ENCODE peak calls at places on chromosomes 11 and 22, in four cellular contexts. C, Q, U and T are unnamed samples.

GRCh38 chr11:77127969-77128691 is at the start of gene MYO7A:
- DNase-seq in C (no peak), Q (no peak), U (peak), T (no peak)

GRCh38 chr11:122140535-122140934 is 24.5 kb upstream of the BLID start:
- DNase-seq in C (no peak), Q (peak), U (no peak), T (no peak)

GRCh38 chr11:117058761-117059233 is 39.4 kb downstream of the SIK3 start:
- DNase-seq in C (no peak), Q (peak), U (no peak), T (no peak)

GRCh38 chr22:45317551-45318167 is 7.9 kb downstream of the FAM118A start:
- DNase-seq in C (no peak), Q (no peak), U (peak), T (no peak)

GRCh38 chr11:57426439-57426753 is 525 bp downstream of the SLC43A3 start:
- DNase-seq in C (no peak), Q (no peak), U (no peak), T (peak)

GRCh38 chr11:106447631-106448191 is 370.2 kb downstream of the AASDHPPT start:
- DNase-seq in C (no peak), Q (no peak), U (peak), T (no peak)

GRCh38 chr11:69013009-69013951 is at the start of gene MRGPRF:
- DNase-seq in C (no peak), Q (peak), U (peak), T (no peak)

GRCh38 chr11:122696662-122697061 is 41.1 kb downstream of the UBASH3B start:
- DNase-seq in C (peak), Q (no peak), U (no peak), T (peak)